ENCODE peak calls at places on chromosomes 7 and 10, in six cellular contexts. O is astrocyte; P is CD4-positive, CD25-positive, alpha-beta regulatory T cell; F is PC-3; Q is fibroblast of lung; L is A549. N is an unnamed sample.

GRCh38 chr7:34430456-34430855 is 227.6 kb upstream of the NPSR1 start:
- DNase-seq in Q (peak; percentile 70), O (peak; percentile 67), F (peak; percentile 45), P (no peak), L (peak; percentile 42), N (no peak)

GRCh38 chr7:105429746-105430612 is 41.3 kb upstream of the SRPK2 start:
- DNase-seq in L (peak; percentile 66), P (peak; percentile 82), F (peak; percentile 72), Q (peak; percentile 24), O (peak; percentile 14), N (no peak)

GRCh38 chr10:103737735-103738367 is 117.5 kb downstream of the SH3PXD2A start:
- DNase-seq in Q (no peak), F (no peak), L (no peak), O (no peak), P (no peak), N (no peak)

GRCh38 chr10:61904711-61905445 is 3.4 kb downstream of the ARID5B start:
- DNase-seq in L (peak; percentile 55), F (peak; percentile 96), Q (peak; percentile 85), P (peak; percentile 55), O (peak; percentile 77), N (peak; percentile 74)

GRCh38 chr10:1536341-1536740 is 201.0 kb downstream of the ADARB2 start:
- DNase-seq in Q (no peak), O (no peak), P (no peak), F (no peak), L (no peak), N (no peak)

GRCh38 chr7:80681272-80681885 is 42.9 kb downstream of the CD36 start:
- DNase-seq in P (no peak), O (no peak), L (peak; percentile 46), F (peak; percentile 55), Q (peak; percentile 23), N (no peak)

GRCh38 chr7:48611993-48612392 is 312.4 kb upstream of the CDC14C start:
- DNase-seq in F (peak; percentile 67), L (no peak), Q (peak; percentile 13), O (peak; percentile 2), P (no peak), N (no peak)

GRCh38 chr7:66758964-66759628 is 18.6 kb downstream of the RABGEF1 start:
- DNase-seq in P (peak; percentile 37), O (no peak), F (no peak), Q (no peak), L (no peak), N (no peak)

GRCh38 chr7:152025077-152025936 is at the start of gene GALNT11:
- DNase-seq in O (peak; percentile 61), F (peak; percentile 78), P (peak; percentile 89), Q (peak; percentile 78), L (peak; percentile 77), N (peak; percentile 26)

GRCh38 chr7:7641129-7641663 is 644 bp downstream of the UMAD1 start:
- DNase-seq in F (peak; percentile 8), O (no peak), Q (no peak), L (peak; percentile 24), P (no peak), N (no peak)

GRCh38 chr7:7640221-7641128 is at the start of gene UMAD1:
- DNase-seq in L (peak; percentile 93), Q (peak; percentile 99), O (peak; percentile 98), F (peak; percentile 99), P (peak; percentile 100), N (peak; percentile 97)

GRCh38 chr7:7642081-7642480 is 1.5 kb downstream of the UMAD1 start:
- DNase-seq in Q (no peak), P (no peak), F (peak; percentile 40), O (no peak), L (no peak), N (no peak)

GRCh38 chr7:7639847-7640220 is 718 bp upstream of the UMAD1 start:
- DNase-seq in P (peak; percentile 78), Q (peak; percentile 43), F (peak; percentile 22), L (peak; percentile 2), O (peak; percentile 23), N (no peak)

GRCh38 chr7:7639421-7639820 is 1.1 kb upstream of the UMAD1 start:
- DNase-seq in Q (peak; percentile 6), P (no peak), F (no peak), L (no peak), O (peak; percentile 8), N (no peak)
- H3K27ac ChIP-seq in Q (peak overlapping the region; percentile 87), P (peak overlapping the region; percentile 99), F (peak overlapping the region; percentile 22), L (peak overlapping the region; percentile 80), O (peak overlapping the region; percentile 78), N (peak overlapping the region; percentile 77)

DNA sequence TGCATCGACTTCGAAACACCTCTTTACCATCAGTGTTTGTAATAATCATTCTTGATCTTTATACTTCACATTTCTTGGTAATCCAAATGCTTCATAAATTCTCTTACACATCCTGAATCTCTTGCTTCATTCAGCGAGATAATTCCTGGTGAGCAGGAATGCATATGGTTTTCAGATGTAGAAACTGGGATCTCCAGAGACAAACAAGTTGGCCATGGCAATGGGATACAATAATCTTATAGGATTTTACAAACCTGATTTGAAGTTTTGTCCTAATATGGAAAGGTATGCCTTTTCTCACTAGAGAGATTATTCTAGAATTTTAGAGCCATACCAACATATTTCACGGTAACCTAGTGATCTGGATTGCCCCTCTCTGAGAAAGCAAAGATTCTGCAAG is 13.0 kb upstream of the TRDMT1 start:
- DNase-seq in P (no peak), L (no peak), F (no peak), Q (peak; percentile 61), O (no peak), N (no peak)
- H3K27ac ChIP-seq in P (no peak overlapping the region), L (peak overlapping the region; percentile 55), F (peak overlapping the region; percentile 99), Q (peak overlapping the region; percentile 96), O (peak overlapping the region; percentile 99), N (peak overlapping the region; percentile 85)

DNA sequence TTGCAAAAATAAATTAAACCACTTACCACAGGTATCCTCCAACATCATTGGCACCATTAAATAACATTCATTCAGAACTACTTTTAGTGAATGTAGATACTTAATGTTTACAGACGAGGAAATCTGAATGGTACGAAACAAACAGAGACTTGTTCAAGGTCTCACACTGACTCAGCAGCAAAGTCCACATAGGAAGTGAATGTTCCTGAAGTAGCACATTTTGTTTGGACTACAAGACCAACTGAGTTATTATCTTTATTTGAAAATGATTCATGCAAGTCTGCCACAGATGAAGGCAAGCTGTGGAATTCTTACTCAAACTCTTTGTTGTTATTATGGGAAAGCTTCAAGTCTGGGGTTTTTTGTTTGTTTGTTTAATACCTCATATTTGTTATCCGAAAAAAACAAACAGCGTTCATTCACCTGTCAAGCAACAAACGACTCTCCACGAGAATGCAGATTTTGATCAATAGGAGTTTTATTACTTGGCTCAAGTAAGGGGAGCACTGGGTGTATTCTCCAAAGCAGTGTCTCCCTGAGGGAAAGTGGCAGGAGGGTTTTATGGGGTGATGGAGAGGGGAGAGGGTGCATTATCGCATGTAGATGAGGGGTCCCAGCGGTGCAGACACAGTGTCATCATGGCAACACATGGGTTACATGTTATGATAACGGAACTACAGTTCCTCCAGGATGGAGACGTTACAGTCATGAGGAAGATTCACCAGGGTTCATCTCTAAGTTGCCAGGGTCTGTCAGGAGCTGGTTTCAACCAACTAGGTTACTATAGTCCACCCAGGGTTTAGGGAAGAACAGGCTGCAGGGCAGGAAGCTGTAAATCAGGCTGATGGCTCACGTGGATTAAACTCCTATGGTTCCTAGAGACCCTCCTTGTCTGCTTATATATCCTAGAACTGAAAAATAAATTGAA is 147.7 kb upstream of the AKR1E2 start:
- DNase-seq in F (peak; percentile 80), O (peak; percentile 93), Q (peak; percentile 94), P (no peak), L (peak; percentile 28), N (peak; percentile 98)
- H3K27ac ChIP-seq in F (peak overlapping the region; percentile 99), O (peak overlapping the region; percentile 82), Q (no peak overlapping the region), P (no peak overlapping the region), L (peak overlapping the region; percentile 87), N (peak overlapping the region; percentile 98)

GRCh38 chr10:105585215-105585614 is 944.1 kb downstream of the SORCS3 start:
- DNase-seq in Q (no peak), P (no peak), F (peak; percentile 22), L (no peak), O (no peak), N (no peak)
- H3K27ac ChIP-seq in Q (peak overlapping the region; percentile 30), P (no peak overlapping the region), F (no peak overlapping the region), L (no peak overlapping the region), O (no peak overlapping the region), N (peak overlapping the region; percentile 55)

DNA sequence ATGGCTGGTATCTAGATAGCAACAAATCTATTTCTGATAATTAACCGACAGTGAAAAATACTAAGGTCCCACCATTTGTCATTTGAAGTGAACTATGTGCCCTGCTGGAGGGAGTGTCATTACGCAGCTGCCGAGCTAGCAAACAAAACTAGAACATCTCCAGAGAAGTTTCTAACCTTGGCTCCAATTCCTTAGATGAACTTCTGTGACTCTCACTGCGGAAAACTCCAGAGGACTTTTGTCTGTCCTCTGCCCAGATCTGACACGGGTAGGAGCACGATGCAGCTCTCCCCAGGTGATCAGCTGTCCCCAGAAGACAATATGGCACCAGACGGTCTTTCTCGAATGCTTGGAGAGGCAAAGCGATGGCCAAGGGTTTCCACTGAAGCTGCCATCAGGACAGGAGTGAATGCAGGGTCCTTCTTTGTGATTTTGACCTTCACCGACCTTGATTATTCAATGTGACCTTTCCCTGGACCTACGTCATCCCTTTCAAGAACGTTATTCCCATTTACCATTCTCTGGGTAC is 116.8 kb upstream of the C7orf33 start:
- DNase-seq in Q (no peak), F (no peak), L (no peak), P (no peak), O (no peak), N (no peak)
- H3K27ac ChIP-seq in Q (no peak overlapping the region), F (no peak overlapping the region), L (no peak overlapping the region), P (no peak overlapping the region), O (no peak overlapping the region), N (no peak overlapping the region)

N was measured in epithelial cell of prostate.